ENCODE peak calls at places on chromosome 7, in four cellular contexts. C is A549, D is IMR-90, X is right lobe of liver. G is an unnamed sample.

GRCh38 chr7:150942591-150943452 is 35.3 kb downstream of the KCNH2 start:
- DNase-seq in D (no peak), C (no peak), X (peak), G (peak)

GRCh38 chr7:37198906-37199485 is 249.7 kb downstream of the ELMO1 start:
- DNase-seq in C (peak), X (peak), D (peak), G (peak)

GRCh38 chr7:126578338-126578737 is 674.4 kb downstream of the GRM8 start:
- DNase-seq in D (no peak), X (no peak), C (no peak), G (no peak)

GRCh38 chr7:82317257-82317721 is 126.3 kb downstream of the CACNA2D1 start:
- DNase-seq in X (no peak), C (no peak), D (no peak), G (no peak)

GRCh38 chr7:137086896-137087295 is 218.4 kb downstream of the CHRM2 start:
- DNase-seq in X (no peak), D (no peak), C (no peak), G (no peak)

GRCh38 chr7:64101943-64102655 is 56.9 kb downstream of the ZNF727 start:
- DNase-seq in D (no peak), C (no peak), X (no peak), G (peak)

GRCh38 chr7:151794508-151795167 is 82.3 kb downstream of the PRKAG2 start:
- DNase-seq in X (peak), D (peak), C (no peak), G (no peak)

GRCh38 chr7:102992509-102992819 is 79.7 kb downstream of the LRRC17 start:
- DNase-seq in X (no peak), C (no peak), D (no peak), G (no peak)

GRCh38 chr7:40008218-40008815 is 58.3 kb downstream of the CDK13 start:
- DNase-seq in X (no peak), C (peak), D (peak), G (no peak)

GRCh38 chr7:153443031-153443430 is 609.2 kb upstream of the DPP6 start:
- DNase-seq in X (no peak), D (no peak), C (no peak), G (no peak)

GRCh38 chr7:92766461-92767003 is 69.8 kb downstream of the CDK6 start:
- DNase-seq in C (peak), X (no peak), D (peak), G (no peak)

GRCh38 chr7:139720705-139721231 is 57.0 kb downstream of the HIPK2 start:
- DNase-seq in C (no peak), D (peak), X (no peak), G (peak)

GRCh38 chr7:43703573-43703972 is 25.8 kb downstream of the COA1 start:
- DNase-seq in X (no peak), C (no peak), D (no peak), G (no peak)

GRCh38 chr7:7512861-7513597 is 22.6 kb downstream of the COL28A1 start:
- DNase-seq in C (no peak), D (peak), X (no peak), G (no peak)

GRCh38 chr7:106772655-106773108 is 92.4 kb upstream of the PIK3CG start:
- DNase-seq in X (no peak), C (peak), D (peak), G (no peak)

GRCh38 chr7:150924256-150924851 is 53.8 kb downstream of the KCNH2 start:
- DNase-seq in X (peak), D (no peak), C (no peak), G (peak)

GRCh38 chr7:50953820-50954219 is 171.1 kb upstream of the GRB10 start:
- DNase-seq in C (no peak), X (no peak), D (peak), G (no peak)

GRCh38 chr7:98933321-98933720 is 55.0 kb downstream of the TRRAP start:
- DNase-seq in C (no peak), D (no peak), X (no peak), G (no peak)

GRCh38 chr7:151168022-151168786 is 710 bp upstream of the GBX1 start:
- DNase-seq in D (no peak), C (peak), X (no peak), G (no peak)

GRCh38 chr7:92119213-92119759 is 15.0 kb downstream of the CYP51A1 start:
- DNase-seq in C (no peak), X (no peak), D (no peak), G (no peak)

GRCh38 chr7:141737118-141737835 is 881 bp upstream of the SSBP1 start:
- DNase-seq in X (no peak), C (peak), D (no peak), G (no peak)

GRCh38 chr7:22123139-22123538 is 177.4 kb upstream of the CDCA7L start:
- DNase-seq in D (no peak), X (no peak), C (no peak), G (no peak)

GRCh38 chr7:74262639-74263398 is 8.6 kb upstream of the RFC2 start:
- DNase-seq in X (no peak), C (no peak), D (no peak), G (no peak)

GRCh38 chr7:121195859-121196588 is 132.8 kb upstream of the WNT16 start:
- DNase-seq in X (no peak), C (no peak), D (peak), G (no peak)

GRCh38 chr7:92834661-92835139 is 1.7 kb downstream of the CDK6 start:
- DNase-seq in X (peak), D (no peak), C (no peak), G (no peak)

GRCh38 chr7:117800406-117800805 is 72.8 kb downstream of the CTTNBP2 start:
- DNase-seq in D (no peak), X (no peak), C (no peak), G (no peak)

GRCh38 chr7:84524714-84525694 is 330.4 kb upstream of the SEMA3A start:
- DNase-seq in D (peak), X (no peak), C (peak), G (peak)

GRCh38 chr7:29684787-29685650 is 121.3 kb upstream of the WIPF3 start:
- DNase-seq in X (peak), D (peak), C (peak), G (peak)
- TF ChIP-seq POLR2A in X (peak), D (no peak), C (peak), G (no peak)

DNA sequence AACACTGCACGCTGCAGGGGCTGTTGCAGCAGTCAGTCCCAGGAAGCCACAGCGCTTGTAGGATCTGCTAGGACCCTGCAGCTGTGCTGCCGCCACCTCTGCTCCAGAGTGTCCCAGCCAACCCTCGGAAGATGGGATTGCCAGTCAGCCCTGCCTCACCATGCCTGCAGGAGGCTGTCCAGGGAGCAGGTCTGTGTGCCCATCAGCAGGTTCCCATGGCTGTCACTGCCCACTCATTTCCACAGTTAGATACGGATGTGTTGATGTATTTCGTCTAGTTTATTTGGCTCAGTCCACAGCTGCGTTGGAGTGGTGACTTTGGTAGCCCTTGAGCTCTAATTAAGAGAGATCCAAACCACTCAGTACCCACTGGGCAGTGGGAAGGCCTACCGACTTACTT is 35.7 kb downstream of the SHH start:
- DNase-seq in D (no peak), X (no peak), C (no peak), G (no peak)
- H3K4me3 ChIP-seq in D (no peak), X (no peak), C (no peak), G (no peak)

DNA sequence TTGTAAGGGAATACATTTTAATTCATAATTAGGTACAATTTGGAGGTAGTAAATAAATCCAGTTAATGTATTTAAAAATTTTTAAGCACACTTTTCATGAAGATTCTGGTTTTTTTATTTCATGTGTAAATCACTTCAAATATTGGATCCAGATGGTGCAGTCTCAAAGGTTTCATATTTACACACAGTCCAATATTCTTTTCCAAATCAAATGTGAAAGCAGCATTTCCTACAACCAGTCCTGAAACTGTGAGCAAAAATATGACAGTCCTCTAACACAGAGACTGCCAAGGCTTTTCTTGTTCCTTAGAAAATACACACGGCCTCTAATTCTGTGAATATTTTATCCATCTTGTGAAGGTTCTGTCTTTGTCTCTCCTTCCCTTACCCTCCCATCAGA is 645.9 kb downstream of the ARL4A start:
- DNase-seq in X (no peak), D (no peak), C (no peak), G (no peak)
- TF ChIP-seq POLR2A in X (no peak), D (no peak), C (no peak), G (no peak)

DNA sequence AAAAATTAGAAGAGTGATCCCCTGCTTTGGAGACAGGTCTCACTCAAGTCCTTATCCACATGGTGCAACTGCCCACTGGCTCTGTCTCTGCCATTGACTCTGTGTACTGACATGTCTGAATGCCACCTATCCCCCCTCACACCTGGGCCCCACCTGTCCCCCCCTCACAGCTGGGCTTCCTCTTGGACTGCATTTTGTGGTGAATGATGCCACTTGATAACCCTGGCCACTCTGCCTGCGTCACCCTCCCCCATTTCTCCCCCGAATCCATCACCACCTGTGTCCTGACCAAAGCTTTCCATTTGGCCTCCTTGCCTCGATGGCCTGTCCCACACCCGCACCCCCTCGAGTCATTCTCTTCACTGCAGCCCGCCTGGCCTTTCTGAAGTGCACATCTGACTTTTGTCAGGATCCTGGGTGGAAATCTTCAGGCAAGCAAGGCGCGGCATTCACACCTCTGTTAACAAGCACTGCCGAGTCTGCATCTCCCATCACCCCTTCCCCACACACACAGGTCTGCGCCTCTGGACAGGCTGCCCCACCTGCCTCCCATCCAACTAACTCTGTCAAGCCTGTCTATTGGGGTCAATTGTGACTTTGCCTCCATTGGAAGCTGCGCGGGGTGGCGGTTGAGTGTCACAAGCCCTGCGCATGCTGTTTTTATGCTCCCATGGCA is 175.3 kb upstream of the KLF14 start:
- DNase-seq in C (no peak), X (no peak), D (no peak), G (no peak)
- H3K4me3 ChIP-seq in C (peak), X (no peak), D (peak), G (no peak)

DNA sequence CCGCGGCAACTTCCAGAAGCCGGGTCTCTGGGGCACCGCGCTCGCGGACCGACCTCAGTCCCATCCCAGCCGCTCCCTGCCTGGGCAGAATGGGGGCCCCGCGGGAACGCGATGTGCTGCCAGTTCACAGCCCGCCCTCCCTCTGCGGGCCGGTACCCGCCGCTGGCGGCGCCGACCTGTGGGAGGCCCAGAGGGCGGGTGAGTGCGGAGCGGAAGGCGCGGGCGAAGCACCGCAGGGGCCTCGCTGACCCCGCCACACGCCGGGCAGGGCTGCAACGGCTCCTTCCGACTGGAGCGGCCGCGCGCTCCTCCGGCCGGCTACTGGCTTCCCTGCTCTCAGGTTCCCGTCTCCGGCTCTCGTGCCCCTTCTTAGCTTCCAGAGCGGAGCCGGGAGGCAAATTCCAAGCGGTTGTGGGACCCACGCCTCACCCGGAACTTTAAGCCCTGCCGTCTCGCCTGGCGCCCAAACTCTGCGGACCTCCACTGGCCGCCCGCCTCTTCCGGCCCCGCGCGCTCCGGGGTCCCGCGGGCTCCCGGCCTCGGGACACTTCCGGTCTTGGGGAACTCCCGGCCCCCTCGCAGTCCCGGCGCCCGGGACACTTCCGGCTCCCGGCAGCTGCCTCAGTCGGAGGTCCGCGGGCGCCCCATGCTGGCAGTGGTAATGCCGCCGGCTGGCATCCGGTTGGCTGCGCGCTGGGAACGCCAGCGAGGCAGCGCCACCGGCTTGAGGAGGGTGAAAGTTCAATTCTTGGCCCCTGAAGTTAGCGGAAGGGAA is at the start of gene CYREN:
- DNase-seq in X (peak), C (peak), D (peak), G (peak)
- TF ChIP-seq POLR2A in X (peak), C (peak), D (peak), G (no peak)

GRCh38 chr7:48388922-48389321 is 217.7 kb downstream of the ABCA13 start:
- DNase-seq in X (no peak), C (no peak), D (no peak), G (no peak)
- H3K4me3 ChIP-seq in X (no peak), C (no peak), D (no peak), G (no peak)

GRCh38 chr7:156903232-156903909 is 10.4 kb upstream of the LMBR1 start:
- DNase-seq in X (no peak), C (peak), D (peak), G (no peak)
- TF ChIP-seq POLR2A in X (no peak), C (no peak), D (no peak), G (no peak)

GRCh38 chr7:1211611-1212010 is 21.1 kb upstream of the UNCX start:
- DNase-seq in C (no peak), X (no peak), D (no peak), G (no peak)
- H3K4me3 ChIP-seq in C (no peak), X (no peak), D (no peak), G (no peak)

G was measured in lower leg skin.